ENCODE peak calls at places on chromosomes 3 and 15, in eight cellular contexts. T is fibroblast of gingiva, F is cardiac fibroblast, Z is NCI-H1105 treated with DMSO at 0.1 percent for 48 hours, D is stomach, Y is NCI-H774, C is hepatocyte, J is omental fat pad. N is an unnamed sample.
A peak's percentile ranks its signal among the peaks of the same experiment; 100 is the strongest.

GRCh38 chr3:31210068-31210650 is 315.7 kb upstream of the GADL1 start:
- DNase-seq in T (no peak), F (no peak), Z (no peak), D (no peak), Y (no peak), C (no peak), J (no peak), N (no peak)

GRCh38 chr15:25177955-25178801 is 223.4 kb downstream of the SNRPN start:
- DNase-seq in T (no peak), F (no peak), Z (no peak), D (peak; percentile 22), Y (no peak), C (peak; percentile 3), J (no peak), N (no peak)

GRCh38 chr15:82843561-82843960 is 34.1 kb downstream of the WHAMM start:
- DNase-seq in T (no peak), F (no peak), Z (no peak), D (no peak), Y (no peak), C (no peak), J (no peak), N (no peak)

GRCh38 chr15:88954431-88955277 is 41.5 kb upstream of the MFGE8 start:
- DNase-seq in T (peak; percentile 69), F (peak; percentile 90), Z (no peak), D (no peak), Y (no peak), C (peak; percentile 11), J (no peak), N (peak; percentile 24)

GRCh38 chr3:69058180-69058946 is 6.2 kb upstream of the TMF1 start:
- DNase-seq in T (no peak), F (no peak), Z (no peak), D (no peak), Y (no peak), C (no peak), J (no peak), N (no peak)

GRCh38 chr3:173065543-173065970 is 75.5 kb downstream of the SPATA16 start:
- DNase-seq in T (peak; percentile 10), F (peak; percentile 70), Z (no peak), D (no peak), Y (no peak), C (peak; percentile 12), J (no peak), N (peak; percentile 6)

GRCh38 chr3:187368765-187369450 is 723 bp downstream of the RTP4 start:
- DNase-seq in T (no peak), F (no peak), Z (no peak), D (no peak), Y (no peak), C (no peak), J (no peak), N (no peak)

GRCh38 chr15:31255732-31256384 is 70.8 kb upstream of the KLF13 start:
- DNase-seq in T (no peak), F (no peak), Z (no peak), D (no peak), Y (no peak), C (no peak), J (no peak), N (no peak)

GRCh38 chr15:59160880-59161593 is 45.6 kb upstream of the LDHAL6B start:
- DNase-seq in T (no peak), F (no peak), Z (peak; percentile 86), D (no peak), Y (no peak), C (peak; percentile 28), J (no peak), N (no peak)

GRCh38 chr15:90213123-90213817 is 12.1 kb downstream of the SEMA4B start:
- DNase-seq in T (no peak), F (no peak), Z (peak; percentile 29), D (peak; percentile 90), Y (no peak), C (peak; percentile 42), J (no peak), N (no peak)

GRCh38 chr3:17945018-17945798 is 202.8 kb upstream of the TBC1D5 start:
- DNase-seq in T (no peak), F (no peak), Z (no peak), D (no peak), Y (no peak), C (no peak), J (no peak), N (no peak)

GRCh38 chr3:71392277-71392676 is 191.3 kb downstream of the FOXP1 start:
- DNase-seq in T (no peak), F (no peak), Z (no peak), D (no peak), Y (no peak), C (no peak), J (no peak), N (no peak)

GRCh38 chr3:28322464-28322863 is 26.1 kb upstream of the ZCWPW2 start:
- DNase-seq in T (peak; percentile 14), F (peak; percentile 24), Z (no peak), D (no peak), Y (no peak), C (no peak), J (no peak), N (no peak)

GRCh38 chr3:138186216-138186615 is 885 bp upstream of the ARMC8 start:
- DNase-seq in T (peak; percentile 6), F (no peak), Z (no peak), D (no peak), Y (no peak), C (peak; percentile 9), J (no peak), N (no peak)

GRCh38 chr3:61449327-61450040 is 111.9 kb upstream of the PTPRG start:
- DNase-seq in T (no peak), F (no peak), Z (no peak), D (no peak), Y (no peak), C (peak; percentile 39), J (no peak), N (no peak)

GRCh38 chr15:27701956-27702355 is 397.2 kb downstream of the OCA2 start:
- DNase-seq in T (no peak), F (no peak), Z (no peak), D (no peak), Y (no peak), C (no peak), J (no peak), N (no peak)

GRCh38 chr3:70531063-70531657 is 218.7 kb upstream of the MDFIC2 start:
- DNase-seq in T (peak; percentile 23), F (peak; percentile 55), Z (peak; percentile 13), D (no peak), Y (peak; percentile 3), C (peak; percentile 52), J (no peak), N (peak; percentile 16)

GRCh38 chr3:156307704-156308103 is 187.3 kb downstream of the KCNAB1 start:
- DNase-seq in T (peak; percentile 71), F (peak; percentile 86), Z (no peak), D (peak; percentile 88), Y (no peak), C (no peak), J (peak; percentile 76), N (peak; percentile 34)

GRCh38 chr3:38360345-38360744 is 13.8 kb downstream of the XYLB start:
- DNase-seq in T (no peak), F (no peak), Z (no peak), D (no peak), Y (no peak), C (no peak), J (no peak), N (no peak)

GRCh38 chr15:62644874-62645755 is 397.4 kb upstream of the TPM1 start:
- DNase-seq in T (peak; percentile 44), F (no peak), Z (no peak), D (no peak), Y (no peak), C (no peak), J (no peak), N (no peak)

GRCh38 chr3:37765591-37766219 is 96.0 kb upstream of the CTDSPL start:
- DNase-seq in T (peak; percentile 64), F (peak; percentile 74), Z (no peak), D (no peak), Y (no peak), C (peak; percentile 38), J (no peak), N (peak; percentile 29)

GRCh38 chr15:67906382-67906781 is 66.5 kb upstream of the RNU6-1 start:
- DNase-seq in T (no peak), F (peak; percentile 38), Z (no peak), D (no peak), Y (no peak), C (no peak), J (no peak), N (no peak)

GRCh38 chr3:47612178-47612577 is 33.5 kb upstream of the CSPG5 start:
- DNase-seq in T (no peak), F (peak; percentile 84), Z (no peak), D (no peak), Y (no peak), C (no peak), J (no peak), N (peak; percentile 17)

GRCh38 chr3:120446891-120447668 is 3.7 kb downstream of the FSTL1 start:
- DNase-seq in T (no peak), F (no peak), Z (no peak), D (no peak), Y (no peak), C (no peak), J (no peak), N (no peak)

GRCh38 chr15:64699767-64700388 is 75.5 kb downstream of the RBPMS2 start:
- DNase-seq in T (peak; percentile 17), F (peak; percentile 74), Z (peak; percentile 29), D (peak; percentile 30), Y (no peak), C (peak; percentile 62), J (no peak), N (peak; percentile 18)

GRCh38 chr3:112767177-112767576 is 79.5 kb downstream of the CD200R1L start:
- DNase-seq in T (peak; percentile 42), F (peak; percentile 61), Z (no peak), D (no peak), Y (no peak), C (no peak), J (no peak), N (no peak)

GRCh38 chr15:70121656-70122297 is 24.1 kb upstream of the TLE3 start:
- DNase-seq in T (peak; percentile 74), F (peak; percentile 97), Z (no peak), D (peak; percentile 52), Y (no peak), C (peak; percentile 75), J (peak; percentile 25), N (peak; percentile 82)

GRCh38 chr3:190443257-190443656 is 6.4 kb downstream of the TMEM207 start:
- DNase-seq in T (peak; percentile 10), F (peak; percentile 23), Z (no peak), D (no peak), Y (no peak), C (no peak), J (no peak), N (peak; percentile 5)

GRCh38 chr15:79431636-79432344 is at the start of gene MINAR1:
- DNase-seq in T (peak; percentile 33), F (peak; percentile 42), Z (peak; percentile 9), D (no peak), Y (peak; percentile 21), C (peak; percentile 65), J (no peak), N (no peak)

GRCh38 chr3:38548154-38548931 is 52.2 kb downstream of the EXOG start:
- DNase-seq in T (no peak), F (no peak), Z (no peak), D (no peak), Y (no peak), C (no peak), J (no peak), N (no peak)

GRCh38 chr3:16383864-16384263 is 118.9 kb downstream of the OXNAD1 start:
- DNase-seq in T (no peak), F (no peak), Z (no peak), D (no peak), Y (no peak), C (no peak), J (no peak), N (no peak)

N was measured in fibroblast of the conjunctiva.